ENCODE peak calls at places on chromosomes 4 and X, in eight cellular contexts. X is left ventricle myocardium superior; B is effector CD4-positive, alpha-beta T cell; T is cardiac muscle cell; N is activated naive CD4-positive, alpha-beta T cell treated with anti-CD3 and anti-CD28 coated beads, Interleukin-2, amount 50 U/mL, for 16 hours; L is HTR-8/SVneo; V is DMS153; J is activated T-helper 1 cell treated with Interleukin-2 at 50 U/mL for 16 hours. E is an unnamed sample.

GRCh38 chr4:169665039-169665732 is 44.8 kb downstream of the CLCN3 start:
- DNase-seq in N (no peak), X (no peak), B (no peak), J (no peak), V (no peak), T (no peak), L (no peak), E (no peak)

GRCh38 chr4:53967971-53968370 is 96.4 kb downstream of the CHIC2 start:
- DNase-seq in J (no peak), L (no peak), X (no peak), V (no peak), N (no peak), B (no peak), T (no peak), E (no peak)

GRCh38 chr4:173735055-173735454 is 205.0 kb upstream of the HAND2 start:
- DNase-seq in V (no peak), L (no peak), X (no peak), N (no peak), T (peak), J (no peak), B (no peak), E (no peak)

GRCh38 chr4:157115613-157116340 is 39.8 kb downstream of the GLRB start:
- DNase-seq in V (no peak), N (no peak), L (peak), X (no peak), J (no peak), T (peak), B (no peak), E (peak)

GRCh38 chr4:159307929-159308328 is 205.1 kb downstream of the RAPGEF2 start:
- DNase-seq in L (no peak), N (no peak), V (no peak), X (no peak), T (no peak), J (no peak), B (no peak), E (no peak)

GRCh38 chr4:78610546-78611214 is 59.1 kb downstream of the ANXA3 start:
- DNase-seq in V (no peak), J (no peak), L (peak), B (no peak), X (no peak), N (no peak), T (peak), E (peak)

GRCh38 chrX:23742693-23743622 is at the start of gene ACOT9:
- DNase-seq in T (peak), X (peak), J (peak), B (peak), V (peak), N (peak), L (peak), E (peak)

GRCh38 chr4:99856166-99856565 is 38.1 kb downstream of the LAMTOR3 start:
- DNase-seq in N (no peak), L (no peak), T (peak), X (no peak), B (no peak), V (no peak), J (no peak), E (peak)

GRCh38 chr4:88107406-88108107 is 50.9 kb downstream of the ABCG2 start:
- DNase-seq in B (no peak), N (no peak), V (no peak), X (no peak), J (no peak), T (peak), L (no peak), E (no peak)

GRCh38 chr4:1521821-1522361 is 115.6 kb upstream of the NKX1-1 start:
- DNase-seq in X (peak), J (no peak), L (no peak), B (no peak), V (no peak), T (no peak), N (peak), E (no peak)

GRCh38 chr4:166279261-166279660 is 406.2 kb downstream of the TLL1 start:
- DNase-seq in J (no peak), T (no peak), L (no peak), V (no peak), X (no peak), N (no peak), B (no peak), E (no peak)

GRCh38 chr4:101031971-101032370 is 315.4 kb downstream of the PPP3CA start:
- DNase-seq in V (no peak), L (no peak), B (no peak), X (no peak), J (no peak), T (no peak), N (no peak), E (no peak)

GRCh38 chr4:825969-826330 is at the start of gene CPLX1:
- DNase-seq in T (no peak), L (peak), B (no peak), X (no peak), N (no peak), V (no peak), J (no peak), E (no peak)

GRCh38 chr4:186018756-186019155 is 50.2 kb upstream of the TLR3 start:
- DNase-seq in L (no peak), V (no peak), N (no peak), T (no peak), X (no peak), J (no peak), B (no peak), E (no peak)

GRCh38 chr4:56732301-56732700 is 51.2 kb upstream of the HOPX start:
- DNase-seq in B (no peak), J (no peak), X (no peak), N (no peak), T (peak), V (no peak), L (no peak), E (no peak)

GRCh38 chr4:10289534-10289899 is 167.7 kb downstream of the ZNF518B start:
- DNase-seq in X (no peak), N (no peak), B (no peak), L (no peak), V (no peak), J (no peak), T (no peak), E (no peak)

GRCh38 chrX:153662266-153662665 is 11.3 kb downstream of the PNCK start:
- DNase-seq in L (no peak), X (peak), T (peak), N (peak), B (peak), J (peak), V (peak), E (no peak)

GRCh38 chr4:121185960-121186359 is 21.8 kb upstream of the TNIP3 start:
- DNase-seq in V (no peak), B (no peak), J (no peak), T (no peak), L (no peak), X (no peak), N (no peak), E (no peak)

GRCh38 chrX:107565005-107565404 is 63.3 kb upstream of the PRPS1 start:
- DNase-seq in V (no peak), J (no peak), B (no peak), N (no peak), X (no peak), L (no peak), T (no peak), E (no peak)

GRCh38 chrX:102651968-102652744 is 873 bp downstream of the GPRASP1 start:
- DNase-seq in V (no peak), L (no peak), N (peak), T (peak), J (peak), X (peak), B (peak), E (no peak)

GRCh38 chr4:48877827-48878535 is 28.6 kb downstream of the OCIAD2 start:
- DNase-seq in N (no peak), J (no peak), X (no peak), B (no peak), V (no peak), T (no peak), L (no peak), E (no peak)

GRCh38 chrX:150361070-150361776 is 1.9 kb upstream of the MAMLD1 start:
- DNase-seq in B (no peak), N (peak), X (no peak), L (no peak), T (no peak), V (no peak), J (no peak), E (no peak)

GRCh38 chr4:83582289-83582756 is 46.4 kb downstream of the GPAT3 start:
- DNase-seq in J (no peak), L (no peak), X (no peak), N (no peak), V (no peak), B (no peak), T (peak), E (no peak)

GRCh38 chr4:15186149-15186548 is 183.9 kb downstream of the CPEB2 start:
- DNase-seq in V (no peak), T (peak), J (no peak), N (no peak), L (no peak), X (no peak), B (no peak), E (no peak)

GRCh38 chr4:124321370-124321769 is 391.2 kb downstream of the ANKRD50 start:
- DNase-seq in J (no peak), B (no peak), T (peak), L (peak), V (no peak), X (no peak), N (no peak), E (no peak)

GRCh38 chrX:47796433-47796906 is 40.2 kb upstream of the ZNF81 start:
- DNase-seq in N (no peak), L (peak), B (no peak), V (no peak), T (peak), X (no peak), J (no peak), E (no peak)

GRCh38 chrX:119072771-119073170 is at the start of gene CT47C1:
- DNase-seq in X (no peak), N (no peak), V (no peak), L (no peak), B (no peak), J (no peak), T (no peak), E (no peak)

GRCh38 chr4:5751073-5751917 is 40.3 kb downstream of the EVC start:
- DNase-seq in V (no peak), X (no peak), L (no peak), B (no peak), N (no peak), J (no peak), T (peak), E (peak)

GRCh38 chr4:56261027-56261426 is 126.3 kb downstream of the AASDH start:
- DNase-seq in T (no peak), X (no peak), B (no peak), L (no peak), N (peak), J (no peak), V (no peak), E (no peak)

GRCh38 chr4:129344058-129344457 is 248.1 kb downstream of the C4orf33 start:
- DNase-seq in L (peak), X (no peak), V (peak), T (peak), J (no peak), N (no peak), B (no peak), E (no peak)

GRCh38 chr4:87679449-87680169 is 29.5 kb downstream of the DMP1 start:
- DNase-seq in L (peak), V (no peak), T (peak), X (peak), N (peak), B (peak), J (no peak), E (peak)

GRCh38 chrX:150202641-150203248 is 160.4 kb upstream of the MAMLD1 start:
- DNase-seq in N (no peak), X (no peak), L (no peak), V (no peak), J (no peak), T (peak), B (no peak), E (no peak)

GRCh38 chrX:111352424-111352823 is 59.6 kb downstream of the DCX start:
- DNase-seq in B (no peak), T (peak), L (no peak), N (no peak), X (peak), J (no peak), V (peak), E (no peak)

GRCh38 chrX:41108684-41109205 is 23.5 kb downstream of the USP9X start:
- DNase-seq in V (no peak), T (no peak), B (no peak), L (no peak), N (no peak), J (no peak), X (no peak), E (no peak)

GRCh38 chr4:1210971-1211370 is 38.0 kb downstream of the CTBP1 start:
- DNase-seq in V (no peak), N (peak), B (no peak), J (no peak), T (no peak), X (peak), L (no peak), E (no peak)

GRCh38 chr4:109433281-109434006 is at the start of gene SEC24B:
- DNase-seq in V (peak), X (peak), T (peak), L (peak), J (peak), N (peak), B (peak), E (no peak)

GRCh38 chr4:103996059-103996458 is 276.3 kb upstream of the TACR3 start:
- DNase-seq in B (no peak), L (peak), V (peak), X (no peak), J (no peak), T (peak), N (no peak), E (no peak)

GRCh38 chr4:55554453-55555030 is 7.8 kb upstream of the CLOCK start:
- DNase-seq in B (no peak), N (no peak), V (no peak), L (no peak), X (no peak), J (no peak), T (peak), E (no peak)

GRCh38 chrX:101057095-101057714 is 5.3 kb upstream of the TRMT2B start:
- DNase-seq in L (no peak), B (no peak), T (peak), V (no peak), X (no peak), J (no peak), N (no peak), E (no peak)